ENCODE peak calls at places on chromosomes 11 and 22, in four cellular contexts. O, E, X and Q are unnamed samples.

GRCh38 chr11:121762820-121763219 is 310.1 kb upstream of the SORL1-AS1 start:
- DNase-seq in X (no peak), E (no peak), O (no peak), Q (peak)

GRCh38 chr11:63494936-63495335 is 4.0 kb upstream of the PLAAT5 start:
- DNase-seq in O (no peak), X (no peak), E (no peak), Q (no peak)

GRCh38 chr11:109956124-109956793 is 136.9 kb upstream of the ZC3H12C start:
- DNase-seq in O (no peak), E (peak), X (no peak), Q (no peak)

GRCh38 chr11:2267306-2267861 is 3.0 kb downstream of the ASCL2 start:
- DNase-seq in E (no peak), O (no peak), X (no peak), Q (no peak)

GRCh38 chr11:15675683-15676082 is 561.0 kb downstream of the INSC start:
- DNase-seq in O (no peak), X (no peak), E (no peak), Q (no peak)

GRCh38 chr22:49019737-49020136 is 807.9 kb downstream of the BRD1 start:
- DNase-seq in E (no peak), O (no peak), X (no peak), Q (no peak)

GRCh38 chr11:30573951-30574350 is 12.2 kb downstream of the MPPED2 start:
- DNase-seq in O (no peak), X (no peak), E (no peak), Q (no peak)

GRCh38 chr22:31489632-31490495 is at the start of gene EIF4ENIF1:
- DNase-seq in X (peak), E (peak), O (peak), Q (peak)

GRCh38 chr11:818396-819128 is at the start of gene PNPLA2:
- DNase-seq in O (peak), E (no peak), X (peak), Q (no peak)

GRCh38 chr11:73888244-73888643 is 11.4 kb downstream of the PAAF1 start:
- DNase-seq in E (no peak), X (no peak), O (no peak), Q (no peak)

GRCh38 chr11:122984186-122985011 is 2.8 kb upstream of the BSX start:
- DNase-seq in X (no peak), O (no peak), E (no peak), Q (no peak)

GRCh38 chr22:29245626-29246385 is 22.0 kb downstream of the RHBDD3 start:
- DNase-seq in O (no peak), X (peak), E (peak), Q (peak)

GRCh38 chr11:124473476-124473875 is 28.0 kb upstream of the OR8B8 start:
- DNase-seq in E (no peak), O (no peak), X (no peak), Q (no peak)

GRCh38 chr11:32658639-32659406 is 75.2 kb downstream of the EIF3M start:
- DNase-seq in E (no peak), O (peak), X (peak), Q (no peak)

GRCh38 chr22:33832558-33833151 is 87.6 kb downstream of the LARGE1 start:
- DNase-seq in X (no peak), E (no peak), O (no peak), Q (no peak)

GRCh38 chr11:34165786-34166557 is 60.5 kb downstream of the NAT10 start:
- DNase-seq in O (no peak), X (no peak), E (no peak), Q (no peak)